ENCODE peak calls at places on chromosomes 16 and 17, in nine cellular contexts. One of them, this sample, is unnamed. For H3K27me3 and H3K36me3, the result is how much of the 10 kb centered on the place peaks cover.

GRCh38 chr16:66386629-66387622 is 20.4 kb downstream of the CDH5 start:
- DNase-seq in CD8-positive, alpha-beta T cell: no peak
- DNase-seq in SK-N-SH: no peak
- DNase-seq in GM06990: no peak
- DNase-seq in fibroblast of lung: no peak
- DNase-seq in MM.1S: no peak
- DNase-seq in stomach: peak
- DNase-seq in HCT116: no peak
- DNase-seq in heart left ventricle: no peak
- DNase-seq in this sample: no peak

GRCh38 chr17:15291674-15292361 is 26.7 kb upstream of the PMP22 start:
- DNase-seq in CD8-positive, alpha-beta T cell: no peak
- DNase-seq in SK-N-SH: no peak
- DNase-seq in GM06990: no peak
- DNase-seq in fibroblast of lung: peak
- DNase-seq in MM.1S: no peak
- DNase-seq in stomach: peak
- DNase-seq in HCT116: no peak
- DNase-seq in heart left ventricle: peak
- DNase-seq in this sample: no peak

GRCh38 chr17:13646969-13647368 is 45.2 kb upstream of the HS3ST3A1 start:
- DNase-seq in CD8-positive, alpha-beta T cell: no peak
- DNase-seq in SK-N-SH: no peak
- DNase-seq in GM06990: no peak
- DNase-seq in fibroblast of lung: no peak
- DNase-seq in MM.1S: no peak
- DNase-seq in stomach: no peak
- DNase-seq in HCT116: no peak
- DNase-seq in heart left ventricle: no peak
- DNase-seq in this sample: no peak

GRCh38 chr16:66127459-66128362 is 238.8 kb upstream of the CDH5 start:
- DNase-seq in CD8-positive, alpha-beta T cell: no peak
- DNase-seq in SK-N-SH: peak
- DNase-seq in GM06990: no peak
- DNase-seq in fibroblast of lung: peak
- DNase-seq in MM.1S: no peak
- DNase-seq in stomach: no peak
- DNase-seq in HCT116: no peak
- DNase-seq in heart left ventricle: no peak
- DNase-seq in this sample: peak

GRCh38 chr17:83189013-83189672 is 109.7 kb downstream of the METRNL start:
- DNase-seq in CD8-positive, alpha-beta T cell: no peak
- DNase-seq in SK-N-SH: no peak
- DNase-seq in GM06990: no peak
- DNase-seq in fibroblast of lung: no peak
- DNase-seq in MM.1S: no peak
- DNase-seq in stomach: no peak
- DNase-seq in HCT116: no peak
- DNase-seq in heart left ventricle: no peak
- DNase-seq in this sample: no peak

GRCh38 chr16:4393243-4393606 is 21.6 kb downstream of the VASN start:
- DNase-seq in CD8-positive, alpha-beta T cell: no peak
- DNase-seq in SK-N-SH: no peak
- DNase-seq in GM06990: no peak
- DNase-seq in fibroblast of lung: peak
- DNase-seq in MM.1S: no peak
- DNase-seq in stomach: peak
- DNase-seq in HCT116: no peak
- DNase-seq in heart left ventricle: peak
- DNase-seq in this sample: no peak

GRCh38 chr17:1629647-1630310 is 1.1 kb upstream of the SLC43A2 start:
- DNase-seq in CD8-positive, alpha-beta T cell: peak
- DNase-seq in SK-N-SH: peak
- DNase-seq in GM06990: peak
- DNase-seq in fibroblast of lung: no peak
- DNase-seq in MM.1S: peak
- DNase-seq in stomach: peak
- DNase-seq in HCT116: peak
- DNase-seq in heart left ventricle: peak
- DNase-seq in this sample: peak

GRCh38 chr16:7772722-7773121 is 440.1 kb downstream of the RBFOX1 start:
- DNase-seq in CD8-positive, alpha-beta T cell: no peak
- DNase-seq in SK-N-SH: no peak
- DNase-seq in GM06990: no peak
- DNase-seq in fibroblast of lung: no peak
- DNase-seq in MM.1S: no peak
- DNase-seq in stomach: no peak
- DNase-seq in HCT116: no peak
- DNase-seq in heart left ventricle: no peak
- DNase-seq in this sample: no peak

GRCh38 chr16:27326738-27327585 is 13.2 kb downstream of the IL4R start:
- DNase-seq in CD8-positive, alpha-beta T cell: no peak
- DNase-seq in SK-N-SH: peak
- DNase-seq in GM06990: peak
- DNase-seq in fibroblast of lung: peak
- DNase-seq in MM.1S: no peak
- DNase-seq in stomach: peak
- DNase-seq in HCT116: peak
- DNase-seq in heart left ventricle: peak
- DNase-seq in this sample: no peak

DNA sequence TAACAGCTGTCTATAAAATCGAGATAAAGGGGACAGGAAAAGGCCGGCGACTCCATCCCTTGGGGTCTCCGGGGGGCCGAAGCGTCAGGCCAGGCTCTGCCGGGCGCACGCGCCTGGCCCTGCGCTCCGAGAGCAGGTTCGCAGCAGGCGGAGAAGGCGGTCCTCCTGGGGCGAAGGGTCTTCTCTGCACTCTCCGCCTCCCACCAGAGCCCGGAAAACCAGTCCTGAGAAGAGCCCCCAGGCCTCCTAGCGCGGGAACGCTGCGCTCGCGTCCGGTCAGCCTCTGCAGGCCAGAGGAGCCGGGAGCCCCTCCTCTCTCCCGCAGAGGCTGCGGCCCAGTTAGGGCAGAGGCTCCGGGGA is 5.1 kb downstream of the FOXF1 start:
- DNase-seq in CD8-positive, alpha-beta T cell: no peak
- DNase-seq in SK-N-SH: no peak
- DNase-seq in GM06990: no peak
- DNase-seq in fibroblast of lung: peak
- DNase-seq in MM.1S: no peak
- DNase-seq in stomach: no peak
- DNase-seq in HCT116: no peak
- DNase-seq in heart left ventricle: no peak
- DNase-seq in this sample: no peak
- H3K27me3 ChIP-seq in CD8-positive, alpha-beta T cell: under half
- H3K27me3 ChIP-seq in SK-N-SH: half or more
- H3K27me3 ChIP-seq in GM06990: under half
- H3K27me3 ChIP-seq in fibroblast of lung: under half
- H3K27me3 ChIP-seq in MM.1S: half or more
- H3K27me3 ChIP-seq in stomach: under half
- H3K27me3 ChIP-seq in HCT116: under half
- H3K27me3 ChIP-seq in heart left ventricle: half or more
- H3K27me3 ChIP-seq in this sample: under half

GRCh38 chr17:74772071-74772470 is 4.1 kb downstream of the NAT9 start:
- DNase-seq in CD8-positive, alpha-beta T cell: no peak
- DNase-seq in SK-N-SH: no peak
- DNase-seq in GM06990: no peak
- DNase-seq in fibroblast of lung: no peak
- DNase-seq in MM.1S: no peak
- DNase-seq in stomach: no peak
- DNase-seq in HCT116: no peak
- DNase-seq in heart left ventricle: no peak
- DNase-seq in this sample: no peak
- H3K36me3 ChIP-seq in CD8-positive, alpha-beta T cell: half or more
- H3K36me3 ChIP-seq in SK-N-SH: under half
- H3K36me3 ChIP-seq in GM06990: under half
- H3K36me3 ChIP-seq in fibroblast of lung: under half
- H3K36me3 ChIP-seq in MM.1S: under half
- H3K36me3 ChIP-seq in stomach: half or more
- H3K36me3 ChIP-seq in HCT116: under half
- H3K36me3 ChIP-seq in heart left ventricle: under half
- H3K36me3 ChIP-seq in this sample: under half

GRCh38 chr17:16934836-16935235 is 37.1 kb downstream of the TNFRSF13B start:
- DNase-seq in CD8-positive, alpha-beta T cell: no peak
- DNase-seq in SK-N-SH: no peak
- DNase-seq in GM06990: no peak
- DNase-seq in fibroblast of lung: no peak
- DNase-seq in MM.1S: no peak
- DNase-seq in stomach: no peak
- DNase-seq in HCT116: no peak
- DNase-seq in heart left ventricle: no peak
- DNase-seq in this sample: no peak
- H3K27me3 ChIP-seq in CD8-positive, alpha-beta T cell: under half
- H3K27me3 ChIP-seq in SK-N-SH: under half
- H3K27me3 ChIP-seq in GM06990: under half
- H3K27me3 ChIP-seq in fibroblast of lung: under half
- H3K27me3 ChIP-seq in MM.1S: under half
- H3K27me3 ChIP-seq in stomach: under half
- H3K27me3 ChIP-seq in HCT116: under half
- H3K27me3 ChIP-seq in heart left ventricle: under half
- H3K27me3 ChIP-seq in this sample: under half

GRCh38 chr17:28717578-28718316 is at the start of gene RAB34:
- DNase-seq in CD8-positive, alpha-beta T cell: no peak
- DNase-seq in SK-N-SH: no peak
- DNase-seq in GM06990: peak
- DNase-seq in fibroblast of lung: peak
- DNase-seq in MM.1S: no peak
- DNase-seq in stomach: peak
- DNase-seq in HCT116: no peak
- DNase-seq in heart left ventricle: peak
- DNase-seq in this sample: no peak

GRCh38 chr17:28718990-28719433 is 773 bp upstream of the RPL23A start:
- DNase-seq in CD8-positive, alpha-beta T cell: no peak
- DNase-seq in SK-N-SH: no peak
- DNase-seq in GM06990: no peak
- DNase-seq in fibroblast of lung: no peak
- DNase-seq in MM.1S: no peak
- DNase-seq in stomach: no peak
- DNase-seq in HCT116: no peak
- DNase-seq in heart left ventricle: no peak
- DNase-seq in this sample: no peak

GRCh38 chr17:28720247-28720996 is 637 bp downstream of the RPL23A start:
- DNase-seq in CD8-positive, alpha-beta T cell: no peak
- DNase-seq in SK-N-SH: no peak
- DNase-seq in GM06990: no peak
- DNase-seq in fibroblast of lung: no peak
- DNase-seq in MM.1S: peak
- DNase-seq in stomach: no peak
- DNase-seq in HCT116: no peak
- DNase-seq in heart left ventricle: no peak
- DNase-seq in this sample: peak

GRCh38 chr17:28716740-28717577 is 709 bp downstream of the RAB34 start:
- DNase-seq in CD8-positive, alpha-beta T cell: no peak
- DNase-seq in SK-N-SH: no peak
- DNase-seq in GM06990: peak
- DNase-seq in fibroblast of lung: peak
- DNase-seq in MM.1S: no peak
- DNase-seq in stomach: no peak
- DNase-seq in HCT116: no peak
- DNase-seq in heart left ventricle: peak
- DNase-seq in this sample: no peak

DNA sequence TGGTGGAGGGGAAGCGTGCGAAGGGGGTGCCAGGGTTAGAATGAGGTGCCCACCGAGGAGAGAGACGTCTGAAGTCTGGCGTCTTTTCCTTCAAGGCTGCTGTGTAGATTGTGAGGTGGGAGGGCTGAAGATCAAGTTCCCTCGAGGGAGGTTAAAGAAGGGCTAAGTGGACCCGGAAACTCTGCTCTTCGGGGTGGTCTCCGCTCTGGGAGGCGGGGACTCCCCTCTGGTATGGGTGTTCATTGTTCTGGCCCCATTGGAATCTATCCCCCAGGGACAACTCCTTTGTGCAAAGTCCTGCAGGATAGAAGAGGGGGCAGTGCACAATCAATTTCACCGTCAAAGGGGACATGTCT is 627 bp upstream of the RAB34 start:
- DNase-seq in CD8-positive, alpha-beta T cell: no peak
- DNase-seq in SK-N-SH: no peak
- DNase-seq in GM06990: no peak
- DNase-seq in fibroblast of lung: no peak
- DNase-seq in MM.1S: no peak
- DNase-seq in stomach: no peak
- DNase-seq in HCT116: no peak
- DNase-seq in heart left ventricle: no peak
- DNase-seq in this sample: no peak
- H3K36me3 ChIP-seq in CD8-positive, alpha-beta T cell: under half
- H3K36me3 ChIP-seq in SK-N-SH: under half
- H3K36me3 ChIP-seq in GM06990: under half
- H3K36me3 ChIP-seq in fibroblast of lung: under half
- H3K36me3 ChIP-seq in MM.1S: under half
- H3K36me3 ChIP-seq in stomach: under half
- H3K36me3 ChIP-seq in HCT116: under half
- H3K36me3 ChIP-seq in heart left ventricle: under half
- H3K36me3 ChIP-seq in this sample: under half

GRCh38 chr16:89026121-89026612 is 49.2 kb upstream of the CBFA2T3 start:
- DNase-seq in CD8-positive, alpha-beta T cell: no peak
- DNase-seq in SK-N-SH: no peak
- DNase-seq in GM06990: peak
- DNase-seq in fibroblast of lung: peak
- DNase-seq in MM.1S: no peak
- DNase-seq in stomach: no peak
- DNase-seq in HCT116: peak
- DNase-seq in heart left ventricle: no peak
- DNase-seq in this sample: no peak
- H3K27me3 ChIP-seq in CD8-positive, alpha-beta T cell: under half
- H3K27me3 ChIP-seq in SK-N-SH: under half
- H3K27me3 ChIP-seq in GM06990: under half
- H3K27me3 ChIP-seq in fibroblast of lung: under half
- H3K27me3 ChIP-seq in MM.1S: under half
- H3K27me3 ChIP-seq in stomach: under half
- H3K27me3 ChIP-seq in HCT116: half or more
- H3K27me3 ChIP-seq in heart left ventricle: under half
- H3K27me3 ChIP-seq in this sample: under half

GRCh38 chr17:8226536-8227237 is 16.3 kb upstream of the AURKB start:
- DNase-seq in CD8-positive, alpha-beta T cell: no peak
- DNase-seq in SK-N-SH: peak
- DNase-seq in GM06990: peak
- DNase-seq in fibroblast of lung: peak
- DNase-seq in MM.1S: no peak
- DNase-seq in stomach: peak
- DNase-seq in HCT116: peak
- DNase-seq in heart left ventricle: peak
- DNase-seq in this sample: peak
- H3K36me3 ChIP-seq in CD8-positive, alpha-beta T cell: half or more
- H3K36me3 ChIP-seq in SK-N-SH: under half
- H3K36me3 ChIP-seq in GM06990: under half
- H3K36me3 ChIP-seq in fibroblast of lung: under half
- H3K36me3 ChIP-seq in MM.1S: under half
- H3K36me3 ChIP-seq in stomach: under half
- H3K36me3 ChIP-seq in HCT116: under half
- H3K36me3 ChIP-seq in heart left ventricle: under half
- H3K36me3 ChIP-seq in this sample: under half

GRCh38 chr17:36469733-36470132 is 16.7 kb upstream of the ZNHIT3 start:
- DNase-seq in CD8-positive, alpha-beta T cell: no peak
- DNase-seq in SK-N-SH: no peak
- DNase-seq in GM06990: no peak
- DNase-seq in fibroblast of lung: no peak
- DNase-seq in MM.1S: no peak
- DNase-seq in stomach: no peak
- DNase-seq in HCT116: no peak
- DNase-seq in heart left ventricle: no peak
- DNase-seq in this sample: no peak
- H3K27me3 ChIP-seq in CD8-positive, alpha-beta T cell: under half
- H3K27me3 ChIP-seq in SK-N-SH: under half
- H3K27me3 ChIP-seq in GM06990: under half
- H3K27me3 ChIP-seq in fibroblast of lung: under half
- H3K27me3 ChIP-seq in MM.1S: half or more
- H3K27me3 ChIP-seq in stomach: under half
- H3K27me3 ChIP-seq in HCT116: half or more
- H3K27me3 ChIP-seq in heart left ventricle: half or more
- H3K27me3 ChIP-seq in this sample: under half

GRCh38 chr17:50355701-50356341 is 9.9 kb downstream of the XYLT2 start:
- DNase-seq in CD8-positive, alpha-beta T cell: no peak
- DNase-seq in SK-N-SH: no peak
- DNase-seq in GM06990: no peak
- DNase-seq in fibroblast of lung: no peak
- DNase-seq in MM.1S: no peak
- DNase-seq in stomach: peak
- DNase-seq in HCT116: no peak
- DNase-seq in heart left ventricle: no peak
- DNase-seq in this sample: no peak
- H3K36me3 ChIP-seq in CD8-positive, alpha-beta T cell: under half
- H3K36me3 ChIP-seq in SK-N-SH: under half
- H3K36me3 ChIP-seq in GM06990: under half
- H3K36me3 ChIP-seq in fibroblast of lung: under half
- H3K36me3 ChIP-seq in MM.1S: under half
- H3K36me3 ChIP-seq in stomach: half or more
- H3K36me3 ChIP-seq in HCT116: under half
- H3K36me3 ChIP-seq in heart left ventricle: half or more
- H3K36me3 ChIP-seq in this sample: under half

This sample was measured in Karpas-422.